ENCODE peak calls at places on chromosomes 2 and 18, in five cellular contexts. I, B, E, O and L are unnamed samples.
A peak's percentile ranks its signal among the peaks of the same experiment; 100 is the strongest.

GRCh38 chr2:103788875-103789715 is 1027.3 kb downstream of the TMEM182 start:
- DNase-seq in I (peak; percentile 88), B (peak; percentile 57), E (no peak), O (peak; percentile 7), L (no peak)

GRCh38 chr2:64609229-64609994 is 44.3 kb downstream of the SERTAD2 start:
- DNase-seq in I (no peak), B (peak; percentile 63), E (no peak), O (peak; percentile 48), L (peak; percentile 17)

GRCh38 chr2:59680863-59681262 is 872.6 kb downstream of the BCL11A start:
- DNase-seq in I (no peak), B (no peak), E (no peak), O (no peak), L (no peak)

GRCh38 chr2:133193544-133193943 is 374.7 kb downstream of the NCKAP5 start:
- DNase-seq in I (no peak), B (no peak), E (no peak), O (no peak), L (no peak)

GRCh38 chr2:159455330-159455918 is 160.9 kb downstream of the BAZ2B start:
- DNase-seq in I (no peak), B (no peak), E (no peak), O (no peak), L (no peak)

GRCh38 chr2:134217924-134218323 is 35.9 kb upstream of the MGAT5 start:
- DNase-seq in I (no peak), B (no peak), E (no peak), O (peak; percentile 26), L (peak; percentile 34)

GRCh38 chr2:192146069-192147006 is 48.4 kb downstream of the TMEFF2 start:
- DNase-seq in I (no peak), B (no peak), E (no peak), O (peak; percentile 65), L (peak; percentile 81)

GRCh38 chr2:43224571-43225092 is 1.8 kb downstream of the ZFP36L2 start:
- DNase-seq in I (no peak), B (no peak), E (no peak), O (peak; percentile 52), L (peak; percentile 17)

GRCh38 chr18:63319383-63320040 is at the start of gene BCL2:
- DNase-seq in I (no peak), B (peak; percentile 42), E (no peak), O (peak; percentile 50), L (peak; percentile 24)

GRCh38 chr2:176565641-176566323 is 296.5 kb downstream of the MTX2 start:
- DNase-seq in I (no peak), B (no peak), E (no peak), O (peak; percentile 76), L (peak; percentile 70)

GRCh38 chr2:69214898-69215297 is 172.1 kb downstream of the GFPT1 start:
- DNase-seq in I (no peak), B (no peak), E (no peak), O (peak; percentile 72), L (peak; percentile 77)

GRCh38 chr2:237448626-237449025 is 34.7 kb upstream of the COL6A3 start:
- DNase-seq in I (no peak), B (no peak), E (no peak), O (no peak), L (no peak)

GRCh38 chr2:213237787-213238186 is 46.5 kb upstream of the SPAG16 start:
- DNase-seq in I (no peak), B (no peak), E (no peak), O (no peak), L (no peak)

GRCh38 chr2:20450201-20451108 is 3.6 kb downstream of the RHOB start:
- DNase-seq in I (no peak), B (peak; percentile 39), E (peak; percentile 41), O (peak; percentile 89), L (peak; percentile 89)

GRCh38 chr2:69943000-69943840 is 18.2 kb downstream of the ASPRV1 start:
- DNase-seq in I (no peak), B (no peak), E (no peak), O (no peak), L (no peak)

GRCh38 chr2:50952596-50952995 is 79.3 kb downstream of the NRXN1 start:
- DNase-seq in I (no peak), B (no peak), E (no peak), O (no peak), L (peak; percentile 67)

GRCh38 chr2:169093535-169093934 is 24.2 kb downstream of the DHRS9 start:
- DNase-seq in I (no peak), B (no peak), E (no peak), O (no peak), L (no peak)

GRCh38 chr18:56233595-56233994 is 404.8 kb downstream of the TXNL1 start:
- DNase-seq in I (no peak), B (no peak), E (no peak), O (peak; percentile 28), L (peak; percentile 92)

GRCh38 chr2:15828576-15828975 is 111.8 kb upstream of the MYCN start:
- DNase-seq in I (no peak), B (no peak), E (no peak), O (no peak), L (no peak)

GRCh38 chr2:74345272-74345943 is 2.2 kb upstream of the SLC4A5 start:
- DNase-seq in I (no peak), B (no peak), E (no peak), O (no peak), L (no peak)

GRCh38 chr2:216862628-216863027 is 2.8 kb upstream of the TNP1 start:
- DNase-seq in I (no peak), B (no peak), E (no peak), O (no peak), L (no peak)

GRCh38 chr2:102094917-102095316 is 47.6 kb upstream of the IL1R1 start:
- DNase-seq in I (no peak), B (no peak), E (no peak), O (peak; percentile 97), L (peak; percentile 98)

GRCh38 chr2:523698-524270 is 153.4 kb downstream of the TMEM18 start:
- DNase-seq in I (no peak), B (no peak), E (no peak), O (no peak), L (no peak)
- H2AK5ac ChIP-seq in I (peak overlapping the region; percentile 22), B (no peak overlapping the region), E (no peak overlapping the region), O (no peak overlapping the region), L (no peak overlapping the region)

DNA sequence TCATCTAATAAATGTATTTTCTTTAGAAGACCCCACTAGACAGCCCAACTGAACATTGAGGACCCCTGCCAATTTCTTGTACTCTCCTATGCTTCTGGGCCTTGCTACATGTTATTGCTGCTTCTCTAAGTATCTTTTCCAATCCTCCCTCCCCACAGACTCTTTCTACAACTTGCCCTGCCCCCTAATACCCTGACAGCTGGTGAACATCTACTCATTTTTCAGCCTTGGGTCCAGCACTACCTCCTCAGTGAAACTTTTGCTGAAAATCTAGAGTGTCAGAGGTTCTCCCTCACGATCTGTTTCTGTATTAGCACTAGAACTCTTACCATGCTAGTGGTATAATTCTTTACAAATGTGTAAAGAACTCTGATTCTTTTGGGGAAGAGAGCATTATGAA is 106.8 kb upstream of the SIX3 start:
- DNase-seq in I (no peak), B (no peak), E (no peak), O (no peak), L (no peak)
- H2AFZ ChIP-seq in I (no peak overlapping the region), B (no peak overlapping the region), E (no peak overlapping the region), O (no peak overlapping the region), L (no peak overlapping the region)

DNA sequence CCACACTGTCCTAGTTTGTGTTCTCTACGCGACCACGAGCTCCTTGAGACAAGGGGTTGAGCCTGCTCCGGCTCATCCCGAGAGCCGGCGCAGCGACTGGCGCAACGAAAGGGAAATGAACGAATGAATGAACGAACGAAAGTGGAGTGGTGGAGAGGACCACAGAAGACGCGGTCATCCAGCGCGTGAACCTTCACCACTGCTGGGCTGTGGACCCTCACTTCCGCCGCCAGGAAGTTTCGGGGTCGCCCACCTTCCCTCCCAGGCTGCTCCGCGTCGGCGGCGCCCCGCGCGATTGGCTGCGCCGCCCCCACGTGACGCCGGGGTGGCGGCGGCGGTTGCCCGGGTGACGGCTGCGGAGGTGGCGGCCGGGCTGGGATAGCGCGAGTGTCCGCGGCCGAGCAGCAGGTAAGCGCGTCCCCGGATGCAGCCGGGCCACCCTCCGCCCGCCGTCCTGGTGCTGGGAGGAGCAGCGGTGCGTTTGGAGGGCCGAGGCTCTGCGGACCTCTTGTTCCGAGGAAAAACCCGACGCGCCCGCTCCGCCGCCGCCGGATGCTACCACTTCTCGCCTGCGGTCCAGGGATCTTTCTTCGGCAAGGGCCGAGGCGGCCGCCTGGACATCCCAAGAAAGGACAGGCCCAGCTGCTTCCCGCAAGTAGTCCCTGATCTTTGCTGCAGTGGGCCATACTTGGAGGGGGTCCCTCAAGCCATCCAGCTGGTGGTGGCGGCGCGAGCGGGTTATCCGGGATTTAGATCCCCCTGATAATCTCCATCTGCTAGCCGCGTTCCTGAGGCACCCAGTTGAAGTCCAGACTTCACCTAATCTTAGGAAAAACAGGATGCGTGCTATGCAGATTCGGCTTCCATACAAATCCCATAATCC is at the start of gene ARMC9:
- DNase-seq in I (peak; percentile 77), B (peak; percentile 88), E (no peak), O (peak; percentile 77), L (peak; percentile 51)
- H2AK5ac ChIP-seq in I (no peak within 1 kb of the TSS), B (no peak within 1 kb of the TSS), E (no peak within 1 kb of the TSS), O (peak within 1 kb of the TSS; percentile 37), L (peak within 1 kb of the TSS; percentile 83)

GRCh38 chr2:100339823-100340222 is 17.5 kb upstream of the LONRF2 start:
- DNase-seq in I (no peak), B (no peak), E (no peak), O (no peak), L (no peak)

DNA sequence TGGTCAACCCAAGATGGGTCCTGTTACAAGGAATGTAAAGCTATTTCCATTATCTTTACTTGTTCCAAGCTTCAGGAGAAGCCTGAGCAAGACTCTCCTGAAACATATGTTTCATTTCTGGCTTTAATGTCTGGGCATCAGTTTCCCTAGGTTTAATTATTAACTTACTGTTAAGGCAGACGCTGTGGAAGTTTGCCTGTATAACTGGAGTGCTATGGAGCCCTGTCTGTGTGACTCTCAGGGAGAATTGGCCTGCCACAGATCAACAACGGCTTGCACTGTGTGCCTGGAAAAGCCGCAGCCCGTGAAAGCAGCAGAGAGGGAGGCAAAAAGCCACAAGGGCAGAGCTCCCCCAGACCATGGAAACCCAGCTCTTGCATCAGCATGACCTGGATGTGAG is 22.1 kb upstream of the LONRF2 start:
- DNase-seq in I (no peak), B (no peak), E (no peak), O (no peak), L (no peak)
- H2AFZ ChIP-seq in I (no peak overlapping the region), B (no peak overlapping the region), E (no peak overlapping the region), O (no peak overlapping the region), L (no peak overlapping the region)

GRCh38 chr2:11742702-11743530 is 3.5 kb upstream of the LPIN1 start:
- DNase-seq in I (no peak), B (no peak), E (no peak), O (no peak), L (no peak)
- H2AK5ac ChIP-seq in I (peak overlapping the region; percentile 77), B (no peak overlapping the region), E (no peak overlapping the region), O (peak overlapping the region; percentile 87), L (peak overlapping the region; percentile 62)

DNA sequence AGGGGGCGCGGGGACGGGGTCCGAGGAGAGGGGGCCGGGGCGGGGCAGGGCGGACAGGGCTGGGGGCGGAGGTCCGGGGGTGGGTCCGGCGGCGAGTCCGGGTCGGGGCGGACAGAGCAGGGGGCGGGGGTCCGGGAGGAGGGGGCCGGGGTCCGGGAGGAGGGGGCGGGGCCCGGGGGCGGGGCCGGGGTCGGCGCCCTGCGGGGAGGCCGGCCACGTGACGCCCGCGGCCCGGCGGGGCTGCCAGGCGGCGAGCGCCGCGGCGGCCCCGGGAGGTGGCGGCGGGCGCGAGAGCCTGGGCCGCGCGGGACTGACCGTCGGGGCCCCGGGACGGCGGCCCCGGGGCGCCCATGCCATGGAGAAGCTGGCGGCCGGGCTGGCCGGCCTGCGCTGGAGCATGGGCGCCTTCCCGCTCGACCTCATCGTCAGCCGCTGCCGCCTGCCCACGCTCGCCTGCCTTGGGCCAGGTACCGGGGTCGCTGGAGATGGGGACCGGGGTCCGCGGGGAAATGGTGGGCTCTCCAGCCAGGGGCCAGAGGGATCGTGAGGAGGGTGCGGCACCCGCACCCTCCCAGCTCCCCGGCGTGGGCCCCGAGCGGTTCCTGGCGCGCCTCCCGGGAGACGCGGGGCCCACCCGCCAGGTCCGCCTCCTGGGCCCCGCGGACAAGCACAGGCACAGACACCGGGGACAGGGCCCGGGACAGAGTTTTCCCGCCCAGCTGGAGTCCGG is at the start of gene GAREM2:
- DNase-seq in I (peak; percentile 42), B (peak; percentile 62), E (no peak), O (no peak), L (no peak)
- H2AFZ ChIP-seq in I (peak within 1 kb of the TSS; percentile 91), B (no peak within 1 kb of the TSS), E (no peak within 1 kb of the TSS), O (no peak within 1 kb of the TSS), L (peak within 1 kb of the TSS; percentile 76)